ENCODE peak calls at places on chromosomes 4 and X, in four cellular contexts. V is sigmoid colon, G is stomach, S is suprapubic skin. I is an unnamed sample.

GRCh38 chr4:56874166-56874565 is 33.5 kb upstream of the REST start:
- DNase-seq in V (no peak), G (no peak), S (no peak), I (no peak)

GRCh38 chrX:16839224-16839851 is 30.8 kb downstream of the RBBP7 start:
- DNase-seq in V (no peak), G (no peak), S (no peak), I (no peak)

GRCh38 chr4:94566420-94566819 is 114.7 kb downstream of the PDLIM5 start:
- DNase-seq in V (no peak), G (no peak), S (no peak), I (no peak)

GRCh38 chr4:100493756-100494155 is 24.1 kb downstream of the EMCN start:
- DNase-seq in V (no peak), G (no peak), S (no peak), I (no peak)

GRCh38 chrX:47366051-47366722 is 4.2 kb upstream of the ZNF157 start:
- DNase-seq in V (peak), G (peak), S (peak), I (peak)

GRCh38 chr4:126395661-126396060 is 1080.9 kb downstream of the FAT4 start:
- DNase-seq in V (no peak), G (no peak), S (no peak), I (no peak)

GRCh38 chr4:118280501-118281218 is 72.1 kb downstream of the PRSS12 start:
- DNase-seq in V (no peak), G (peak), S (no peak), I (no peak)

GRCh38 chrX:12894074-12894691 is 12.2 kb upstream of the TLR8 start:
- DNase-seq in V (no peak), G (peak), S (no peak), I (peak)

GRCh38 chrX:33741807-33742206 is 390.3 kb downstream of the FAM47A start:
- DNase-seq in V (peak), G (no peak), S (no peak), I (peak)

GRCh38 chr4:1745697-1746096 is 24.4 kb downstream of the TACC3 start:
- DNase-seq in V (no peak), G (no peak), S (no peak), I (no peak)
- TF ChIP-seq POLR2AphosphoS5 in V (no peak), G (no peak), S (no peak), I (no peak)

GRCh38 chr4:47274931-47275330 is 188.6 kb downstream of the COMMD8 start:
- DNase-seq in V (no peak), G (no peak), S (no peak), I (no peak)

GRCh38 chr4:47270226-47270888 is 193.1 kb downstream of the COMMD8 start:
- DNase-seq in V (no peak), G (no peak), S (no peak), I (no peak)

DNA sequence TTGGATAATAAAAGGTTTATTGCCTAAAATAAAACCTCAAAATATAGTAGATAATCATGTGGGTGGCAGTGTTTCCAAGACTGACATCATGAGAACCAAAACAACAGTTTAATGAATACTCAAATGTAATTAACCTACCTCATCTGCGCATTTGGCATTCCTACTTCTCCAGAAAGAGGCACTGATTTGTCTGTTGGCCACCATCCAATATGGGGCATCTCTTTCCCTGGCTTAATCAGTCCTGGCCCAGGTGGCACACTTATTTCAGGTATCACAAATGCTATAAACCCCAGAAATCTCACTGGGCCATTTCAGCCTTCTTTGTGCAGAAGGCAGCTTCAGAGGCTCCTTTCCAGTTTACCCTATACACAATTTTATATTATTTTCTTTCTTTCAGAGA is 192.2 kb downstream of the COMMD8 start:
- DNase-seq in V (no peak), G (no peak), S (no peak), I (no peak)
- H3K4me3 ChIP-seq in V (no peak), G (no peak), S (no peak), I (no peak)

GRCh38 chrX:51332188-51332942 is at the start of gene NUDT10:
- DNase-seq in V (peak), G (no peak), S (peak), I (peak)
- TF ChIP-seq POLR2AphosphoS5 in V (no peak), G (no peak), S (no peak), I (peak)

GRCh38 chrX:50812995-50813842 is 775 bp downstream of the SHROOM4 start:
- DNase-seq in V (peak), G (peak), S (peak), I (peak)
- H3K4me3 ChIP-seq in V (peak), G (peak), S (peak), I (peak)

GRCh38 chrX:48957827-48958634 is 624 bp upstream of the OTUD5 start:
- DNase-seq in V (peak), G (peak), S (peak), I (peak)
- TF ChIP-seq POLR2AphosphoS5 in V (peak), G (no peak), S (no peak), I (peak)

GRCh38 chr4:176238157-176238608 is 30.8 kb downstream of the ASB5 start:
- DNase-seq in V (no peak), G (no peak), S (no peak), I (no peak)

GRCh38 chr4:176238819-176239218 is 30.2 kb downstream of the ASB5 start:
- DNase-seq in V (no peak), G (no peak), S (no peak), I (no peak)

GRCh38 chr4:176236909-176237308 is 32.1 kb downstream of the ASB5 start:
- DNase-seq in V (no peak), G (no peak), S (no peak), I (no peak)

GRCh38 chr4:176241703-176242102 is 27.3 kb downstream of the ASB5 start:
- DNase-seq in V (no peak), G (no peak), S (no peak), I (no peak)

DNA sequence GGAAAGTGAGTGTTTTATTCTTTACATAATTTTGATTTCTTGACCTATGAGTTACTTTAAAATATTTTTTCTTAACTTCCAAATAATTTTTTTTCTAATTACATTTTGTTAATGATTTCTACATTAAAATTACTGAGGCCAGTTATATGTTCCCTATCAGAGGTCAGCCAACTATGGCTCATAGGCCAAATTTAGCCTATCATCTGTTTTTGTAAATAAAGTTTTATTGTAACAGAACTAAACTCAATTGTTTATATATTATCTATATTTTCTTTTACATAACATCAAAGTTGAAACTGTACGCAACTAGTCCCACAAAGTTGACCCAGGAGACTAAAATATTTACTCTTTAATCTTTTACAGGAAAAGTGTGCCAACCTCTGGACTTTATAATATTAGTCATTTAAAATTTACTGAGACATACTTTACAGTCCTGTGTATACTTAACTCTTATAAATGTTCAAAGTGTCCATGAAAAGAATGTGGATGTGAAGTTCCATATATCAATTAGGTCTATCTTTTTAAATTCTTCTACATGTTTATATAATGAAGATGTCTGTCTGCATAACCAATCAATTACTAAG is 26.2 kb downstream of the ASB5 start:
- DNase-seq in V (no peak), G (no peak), S (no peak), I (no peak)
- H3K4me3 ChIP-seq in V (no peak), G (no peak), S (no peak), I (no peak)